ENCODE peak calls at places on chromosomes 1 and 21, in six cellular contexts. O is heart right ventricle; L is dermis blood vessel endothelial cell; B is CD4-positive, alpha-beta memory T cell; C is RPMI8226; E is occipital lobe. N is an unnamed sample.

GRCh38 chr1:108327534-108328462 is 83.9 kb upstream of the NBPF4 start:
- DNase-seq in O (no peak), C (no peak), E (no peak), B (no peak), L (no peak), N (peak)

GRCh38 chr1:244315996-244316395 is 135.7 kb downstream of the ADSS2 start:
- DNase-seq in C (no peak), L (no peak), E (no peak), B (no peak), O (no peak), N (no peak)

GRCh38 chr21:34870246-34870645 is 178.9 kb downstream of the RUNX1 start:
- DNase-seq in C (no peak), O (no peak), E (no peak), L (no peak), B (no peak), N (no peak)

GRCh38 chr1:157403203-157403602 is 149.1 kb downstream of the FCRL5 start:
- DNase-seq in L (peak), E (no peak), B (no peak), C (peak), O (no peak), N (peak)

GRCh38 chr1:226626577-226626956 is 78.0 kb downstream of the STUM start:
- DNase-seq in B (peak), E (peak), O (peak), L (peak), C (peak), N (peak)

GRCh38 chr21:44710756-44711326 is 531 bp downstream of the TSPEAR start:
- DNase-seq in B (no peak), E (no peak), C (peak), L (no peak), O (no peak), N (peak)

GRCh38 chr1:23634518-23634839 is 57.1 kb upstream of the RPL11 start:
- DNase-seq in L (no peak), C (no peak), O (no peak), E (no peak), B (no peak), N (no peak)

GRCh38 chr1:235336903-235337302 is 8.5 kb downstream of the GGPS1 start:
- DNase-seq in B (peak), C (peak), O (peak), E (no peak), L (peak), N (no peak)

GRCh38 chr1:243513726-243514491 is 258.1 kb downstream of the SDCCAG8 start:
- DNase-seq in C (no peak), L (no peak), B (no peak), O (no peak), E (no peak), N (no peak)

GRCh38 chr1:62194651-62195282 is at the start of gene L1TD1:
- DNase-seq in B (no peak), O (no peak), C (no peak), E (no peak), L (no peak), N (peak)

GRCh38 chr1:30353637-30354036 is 369.7 kb downstream of the MATN1 start:
- DNase-seq in C (no peak), B (no peak), E (no peak), L (no peak), O (no peak), N (no peak)

GRCh38 chr1:48043524-48043923 is 46.3 kb upstream of the TRABD2B start:
- DNase-seq in B (no peak), E (no peak), L (no peak), O (no peak), C (no peak), N (peak)

GRCh38 chr1:182962554-182963115 is 9.7 kb upstream of the SHCBP1L start:
- DNase-seq in E (peak), O (peak), L (peak), C (peak), B (peak), N (peak)

GRCh38 chr1:38476111-38476783 is 383.3 kb downstream of the RRAGC start:
- DNase-seq in B (no peak), O (no peak), L (no peak), C (no peak), E (no peak), N (peak)

GRCh38 chr1:8382051-8382505 is 64.2 kb downstream of the SLC45A1 start:
- DNase-seq in E (no peak), O (no peak), C (no peak), L (no peak), B (no peak), N (no peak)

GRCh38 chr1:112242470-112242869 is 153.5 kb upstream of the CTTNBP2NL start:
- DNase-seq in E (no peak), B (no peak), L (no peak), O (no peak), C (no peak), N (no peak)

GRCh38 chr1:25810341-25811299 is 9.1 kb upstream of the MTFR1L start:
- DNase-seq in O (peak), B (peak), C (peak), L (peak), E (peak), N (peak)

GRCh38 chr21:25790122-25790951 is 55.6 kb downstream of the GABPA start:
- DNase-seq in O (no peak), B (peak), L (peak), C (peak), E (peak), N (no peak)

GRCh38 chr1:15029786-15030185 is 123.8 kb upstream of the TMEM51 start:
- DNase-seq in B (no peak), E (no peak), C (no peak), O (no peak), L (no peak), N (no peak)

GRCh38 chr21:33461538-33462250 is 18.1 kb downstream of the TMEM50B start:
- DNase-seq in O (no peak), L (no peak), B (no peak), C (no peak), E (no peak), N (no peak)

GRCh38 chr1:150162862-150163706 is 13.4 kb downstream of the PLEKHO1 start:
- DNase-seq in E (peak), C (no peak), B (no peak), L (peak), O (peak), N (peak)

GRCh38 chr1:6917067-6917466 is 131.8 kb downstream of the CAMTA1 start:
- DNase-seq in B (no peak), C (peak), L (no peak), E (no peak), O (no peak), N (no peak)

GRCh38 chr21:46006547-46007497 is 25.3 kb downstream of the COL6A1 start:
- DNase-seq in C (no peak), L (no peak), B (no peak), O (no peak), E (no peak), N (peak)

GRCh38 chr1:170131984-170132383 is 13.8 kb upstream of the NTMT2 start:
- DNase-seq in B (no peak), E (no peak), O (no peak), C (no peak), L (no peak), N (no peak)

GRCh38 chr1:15667362-15667761 is 16.8 kb upstream of the PLEKHM2 start:
- DNase-seq in B (no peak), C (no peak), L (no peak), E (peak), O (no peak), N (no peak)

GRCh38 chr1:229922249-229922648 is 144.8 kb upstream of the GALNT2 start:
- DNase-seq in O (no peak), B (no peak), L (no peak), E (no peak), C (no peak), N (no peak)

GRCh38 chr1:43293896-43294760 is 6.7 kb upstream of the TIE1 start:
- DNase-seq in L (peak), O (no peak), C (no peak), B (no peak), E (peak), N (no peak)

GRCh38 chr1:108858541-108858940 is 1.6 kb upstream of the AKNAD1 start:
- DNase-seq in E (no peak), B (no peak), O (no peak), C (no peak), L (no peak), N (no peak)

GRCh38 chr1:201190624-201191051 is at the start of gene IGFN1:
- DNase-seq in O (no peak), B (no peak), L (no peak), C (no peak), E (no peak), N (peak)

GRCh38 chr1:101203812-101204540 is 32.8 kb upstream of the S1PR1 start:
- DNase-seq in E (peak), C (no peak), O (peak), L (peak), B (no peak), N (no peak)

N was measured in H9.